ENCODE peak calls at places on chromosomes 16 and 17, in four cellular contexts. A is fibroblast of pulmonary artery, F is mammary epithelial cell, H is foreskin fibroblast. V is an unnamed sample.

GRCh38 chr17:82548681-82549303 is 29.3 kb downstream of the FOXK2 start:
- DNase-seq in A (peak; percentile 23), F (no peak), H (no peak), V (no peak)

GRCh38 chr16:81127051-81127450 is 30.9 kb upstream of the GCSH start:
- DNase-seq in A (no peak), F (peak; percentile 97), H (peak; percentile 84), V (peak; percentile 99)

GRCh38 chr17:9225305-9226101 is 204.2 kb downstream of the NTN1 start:
- DNase-seq in A (no peak), F (no peak), H (no peak), V (no peak)

GRCh38 chr16:88539261-88539651 is 30.9 kb upstream of the ZC3H18 start:
- DNase-seq in A (no peak), F (no peak), H (no peak), V (no peak)

GRCh38 chr17:4327638-4328037 is 38.8 kb downstream of the UBE2G1 start:
- DNase-seq in A (peak; percentile 33), F (peak; percentile 89), H (peak; percentile 52), V (peak; percentile 85)

GRCh38 chr16:51268237-51268636 is 117.2 kb upstream of the SALL1 start:
- DNase-seq in A (no peak), F (no peak), H (no peak), V (no peak)

GRCh38 chr17:962166-962565 is 17.4 kb downstream of the NXN start:
- DNase-seq in A (no peak), F (no peak), H (no peak), V (no peak)

GRCh38 chr17:82767041-82767754 is 15.3 kb downstream of the TBCD start:
- DNase-seq in A (peak; percentile 59), F (peak; percentile 30), H (peak; percentile 40), V (no peak)

GRCh38 chr17:62793919-62794665 is 14.0 kb downstream of the MARCHF10 start:
- DNase-seq in A (no peak), F (no peak), H (no peak), V (no peak)

GRCh38 chr17:71864754-71865153 is 256.1 kb upstream of the SOX9 start:
- DNase-seq in A (no peak), F (no peak), H (no peak), V (no peak)

GRCh38 chr16:80197790-80198201 is 343.0 kb upstream of the DYNLRB2 start:
- DNase-seq in A (peak; percentile 85), F (peak; percentile 93), H (peak; percentile 73), V (peak; percentile 92)

GRCh38 chr17:10683853-10684252 is 13.5 kb downstream of the SCO1 start:
- DNase-seq in A (peak; percentile 59), F (peak; percentile 11), H (no peak), V (peak; percentile 37)

GRCh38 chr16:86884256-86884655 is 305.9 kb downstream of the FOXL1 start:
- DNase-seq in A (no peak), F (no peak), H (no peak), V (no peak)

GRCh38 chr17:3888343-3889171 is 4.3 kb downstream of the CAMKK1 start:
- DNase-seq in A (peak; percentile 96), F (peak; percentile 81), H (peak; percentile 97), V (peak; percentile 95)

GRCh38 chr16:55389426-55390073 is 65.5 kb downstream of the IRX6 start:
- DNase-seq in A (no peak), F (peak; percentile 32), H (no peak), V (no peak)

GRCh38 chr16:8622315-8622656 is 788 bp downstream of the METTL22 start:
- DNase-seq in A (no peak), F (no peak), H (no peak), V (no peak)

GRCh38 chr16:84014570-84015327 is 27.8 kb downstream of the SLC38A8 start:
- DNase-seq in A (no peak), F (no peak), H (no peak), V (no peak)

GRCh38 chr17:1683489-1683888 is 1.2 kb downstream of the PRPF8 start:
- DNase-seq in A (no peak), F (no peak), H (no peak), V (no peak)

GRCh38 chr17:6654816-6655731 is 3.5 kb downstream of the C17orf100 start:
- DNase-seq in A (peak; percentile 10), F (peak; percentile 70), H (no peak), V (no peak)

GRCh38 chr16:3578121-3578520 is 918 bp upstream of the NLRC3 start:
- DNase-seq in A (no peak), F (no peak), H (no peak), V (no peak)

GRCh38 chr16:66968847-66969246 is 7.8 kb downstream of the CES3 start:
- DNase-seq in A (no peak), F (no peak), H (no peak), V (no peak)

GRCh38 chr16:1305823-1306222 is 3.6 kb upstream of the UBE2I start:
- DNase-seq in A (no peak), F (no peak), H (no peak), V (no peak)

GRCh38 chr16:2815299-2815771 is 1.7 kb upstream of the PRSS21 start:
- DNase-seq in A (no peak), F (no peak), H (no peak), V (no peak)

GRCh38 chr17:17506893-17507464 is 10.8 kb upstream of the RASD1 start:
- DNase-seq in A (no peak), F (no peak), H (no peak), V (no peak)

GRCh38 chr17:39276113-39276512 is 50.4 kb upstream of the STAC2 start:
- DNase-seq in A (no peak), F (no peak), H (no peak), V (no peak)

GRCh38 chr17:39271546-39271945 is 45.8 kb upstream of the STAC2 start:
- DNase-seq in A (peak; percentile 63), F (no peak), H (peak; percentile 46), V (no peak)

GRCh38 chr17:39270923-39271322 is 45.2 kb upstream of the STAC2 start:
- DNase-seq in A (peak; percentile 74), F (peak; percentile 2), H (peak; percentile 55), V (peak; percentile 61)
- TF ChIP-seq CTCF in A (peak; percentile 59), F (peak; percentile 19), H (peak; percentile 68), V (peak; percentile 79)

DNA sequence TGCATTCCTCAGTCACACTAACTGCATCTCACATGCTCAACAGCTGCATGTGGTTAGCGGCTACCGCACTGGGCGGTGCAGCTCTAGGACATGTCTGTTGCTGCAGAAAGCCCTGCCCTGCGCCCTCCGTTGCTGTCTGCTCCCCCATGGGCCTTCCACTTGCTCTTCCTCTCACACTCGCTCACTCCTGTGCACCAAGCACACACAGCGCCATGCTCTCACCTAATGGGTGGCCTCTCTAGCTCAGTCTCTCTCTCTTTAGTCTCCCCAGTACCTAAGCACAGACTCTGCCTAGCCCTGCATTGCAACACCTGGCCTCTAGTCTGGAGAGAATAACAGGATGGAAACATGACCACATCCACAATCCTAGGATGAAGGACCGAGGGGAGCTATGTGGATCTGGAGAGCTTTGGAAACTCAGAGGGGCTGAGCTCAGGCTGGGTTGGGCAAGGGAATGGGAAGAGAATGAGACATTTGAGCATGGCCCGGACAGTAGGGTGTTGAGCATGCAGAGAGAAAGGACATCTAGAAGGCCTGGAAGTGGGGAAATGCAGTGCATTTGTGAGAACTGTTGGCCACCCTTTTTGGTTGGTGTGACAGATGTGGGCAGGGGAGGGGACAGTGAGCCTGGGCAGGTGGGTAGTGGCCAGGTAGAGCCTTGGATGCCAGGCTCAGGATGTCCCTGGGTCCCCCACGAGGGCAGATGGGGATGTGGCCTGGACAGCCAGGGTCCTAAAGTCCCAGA is 16.0 kb downstream of the SGCA start:
- DNase-seq in A (peak; percentile 53), F (peak; percentile 25), H (peak; percentile 65), V (no peak)
- TF ChIP-seq CTCF in A (no peak), F (no peak), H (no peak), V (peak; percentile 22)

DNA sequence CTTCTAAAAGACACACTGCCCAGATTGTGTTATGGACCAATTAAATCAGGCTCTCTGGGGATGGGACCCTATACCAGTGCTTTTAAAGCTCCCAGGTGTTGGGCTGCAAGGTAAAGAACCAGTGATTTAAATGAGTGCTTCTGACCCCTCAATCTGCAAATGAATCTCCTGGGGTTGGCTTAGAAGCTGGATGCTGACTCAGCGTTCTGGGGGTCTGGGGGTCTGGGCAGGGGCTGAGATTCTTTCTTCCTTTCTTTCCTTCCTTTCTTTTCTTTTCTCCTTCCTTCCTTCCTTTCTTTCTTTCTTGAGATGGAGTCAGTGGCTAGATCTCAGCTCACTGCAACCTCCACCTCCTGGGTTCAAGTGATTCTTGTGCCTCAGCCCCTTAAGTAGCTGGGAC is 2.0 kb upstream of the TVP23A start:
- DNase-seq in A (no peak), F (no peak), H (no peak), V (no peak)
- TF ChIP-seq CTCF in A (no peak), F (no peak), H (no peak), V (no peak)

GRCh38 chr17:80774643-80775281 is 216.9 kb upstream of the CHMP6 start:
- DNase-seq in A (no peak), F (no peak), H (no peak), V (no peak)

GRCh38 chr17:80771612-80772005 is 220.0 kb upstream of the CHMP6 start:
- DNase-seq in A (no peak), F (no peak), H (no peak), V (no peak)

GRCh38 chr17:80772906-80773242 is 218.8 kb upstream of the CHMP6 start:
- DNase-seq in A (no peak), F (no peak), H (no peak), V (no peak)

GRCh38 chr17:80774146-80774545 is 217.5 kb upstream of the CHMP6 start:
- DNase-seq in A (no peak), F (no peak), H (no peak), V (no peak)

DNA sequence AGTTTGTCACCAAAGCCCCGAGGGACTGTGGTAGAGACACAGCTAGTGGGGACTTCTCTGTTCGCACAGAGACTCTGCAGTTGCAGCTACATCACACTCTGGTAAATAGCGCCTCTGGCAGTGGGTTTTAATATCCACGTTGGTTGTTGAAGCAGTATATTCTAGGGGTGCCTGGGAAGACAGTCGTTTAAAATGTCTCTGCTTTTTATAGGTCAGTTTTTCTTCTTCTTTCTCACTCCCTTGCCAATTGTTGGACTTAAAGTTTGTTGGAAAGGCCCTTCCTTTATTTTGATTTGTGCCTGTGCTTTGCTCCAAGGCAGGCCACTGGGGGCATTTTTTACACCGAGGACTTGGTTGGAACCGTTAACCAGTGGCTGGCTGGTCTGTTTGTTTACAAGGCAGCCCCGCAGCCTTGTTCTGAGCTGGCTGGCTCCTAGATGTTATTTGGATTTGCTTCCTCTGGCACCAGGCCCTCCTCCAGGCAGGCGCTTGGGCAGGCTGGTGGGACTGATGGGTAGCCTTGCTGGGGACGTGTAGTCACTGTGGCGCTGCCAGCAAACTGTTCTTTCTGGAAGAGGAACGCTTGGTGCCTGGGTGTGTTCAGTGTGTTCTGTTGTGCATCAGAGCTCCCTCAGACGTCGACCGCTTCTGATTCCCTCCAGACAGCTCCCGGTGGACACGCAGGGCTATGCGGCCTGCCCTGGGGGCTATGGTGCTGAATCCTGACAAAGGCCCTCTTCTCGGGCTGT is 218.2 kb upstream of the CHMP6 start:
- DNase-seq in A (no peak), F (no peak), H (peak; percentile 24), V (no peak)
- TF ChIP-seq CTCF in A (no peak), F (no peak), H (no peak), V (peak; percentile 19)

GRCh38 chr17:78390241-78391050 is 12.0 kb downstream of the PGS1 start:
- DNase-seq in A (peak; percentile 96), F (no peak), H (peak; percentile 96), V (peak; percentile 95)
- TF ChIP-seq CTCF in A (no peak), F (no peak), H (no peak), V (peak; percentile 65)